ENCODE peak calls at places on chromosomes 3 and 15, in five cellular contexts. E is left colon, D is neural crest cell, P is upper lobe of right lung, A is astrocyte of the spinal cord. Y is an unnamed sample.

GRCh38 chr3:179811321-179812095 is 158.7 kb downstream of the USP13 start:
- DNase-seq in A (peak; percentile 90), E (no peak), P (no peak), D (peak; percentile 39), Y (no peak)

GRCh38 chr3:71397046-71397445 is 186.5 kb downstream of the FOXP1 start:
- DNase-seq in E (no peak), D (peak; percentile 23), P (no peak), A (peak; percentile 39), Y (no peak)

GRCh38 chr15:48413304-48413703 is 82.1 kb downstream of the DUT start:
- DNase-seq in P (no peak), E (no peak), A (peak; percentile 45), D (no peak), Y (no peak)

GRCh38 chr3:147799601-147800000 is 390.4 kb downstream of the ZIC1 start:
- DNase-seq in E (no peak), D (no peak), A (peak; percentile 14), P (no peak), Y (no peak)

GRCh38 chr15:29968099-29968892 is 114.5 kb upstream of the GOLGA8J start:
- DNase-seq in A (no peak), E (no peak), D (peak; percentile 14), P (no peak), Y (no peak)

GRCh38 chr3:185658504-185658912 is 72.4 kb downstream of the SENP2 start:
- DNase-seq in D (no peak), A (peak; percentile 97), P (peak; percentile 75), E (peak; percentile 48), Y (no peak)

GRCh38 chr3:183149915-183150825 is 12.4 kb downstream of the LAMP3 start:
- DNase-seq in D (no peak), E (no peak), A (no peak), P (no peak), Y (no peak)

GRCh38 chr3:170999737-171000242 is 26.7 kb downstream of the SLC2A2 start:
- DNase-seq in P (no peak), D (no peak), A (peak; percentile 84), E (peak; percentile 45), Y (no peak)

GRCh38 chr3:38136272-38136806 is 588 bp downstream of the ACAA1 start:
- DNase-seq in P (no peak), D (no peak), A (no peak), E (peak; percentile 38), Y (no peak)

GRCh38 chr15:59976480-59976879 is 27.6 kb upstream of the FOXB1 start:
- DNase-seq in D (no peak), E (no peak), P (no peak), A (no peak), Y (no peak)

GRCh38 chr15:70048196-70048565 is 49.5 kb downstream of the TLE3 start:
- DNase-seq in A (no peak), E (no peak), P (peak; percentile 31), D (no peak), Y (peak; percentile 56)

GRCh38 chr3:143749926-143750325 is 98.3 kb downstream of the SLC9A9 start:
- DNase-seq in E (no peak), A (no peak), P (no peak), D (no peak), Y (no peak)

GRCh38 chr3:195708626-195709481 is 11.9 kb upstream of the MUC20 start:
- DNase-seq in D (no peak), P (no peak), E (no peak), A (no peak), Y (peak; percentile 55)

GRCh38 chr3:152460936-152461335 is 192.2 kb downstream of the MBNL1 start:
- DNase-seq in E (no peak), P (no peak), A (no peak), D (no peak), Y (no peak)

GRCh38 chr15:89490550-89491315 is 5.7 kb downstream of the RHCG start:
- DNase-seq in A (no peak), E (no peak), D (no peak), P (no peak), Y (peak; percentile 44)

GRCh38 chr15:60235951-60236710 is 161.7 kb downstream of the ANXA2 start:
- DNase-seq in D (no peak), E (no peak), A (no peak), P (no peak), Y (no peak)

GRCh38 chr3:72099331-72100061 is 314.5 kb upstream of the PROK2 start:
- DNase-seq in D (no peak), P (no peak), E (no peak), A (no peak), Y (no peak)

GRCh38 chr3:7285502-7285901 is 424.6 kb downstream of the GRM7 start:
- DNase-seq in P (no peak), E (no peak), D (no peak), A (no peak), Y (no peak)

GRCh38 chr3:184761976-184762375 is 50.0 kb upstream of the VPS8 start:
- DNase-seq in D (no peak), A (no peak), E (no peak), P (no peak), Y (no peak)

GRCh38 chr15:34713635-34714034 is 41.2 kb downstream of the GJD2 start:
- DNase-seq in D (no peak), P (no peak), E (no peak), A (no peak), Y (no peak)

GRCh38 chr3:13839766-13840340 is 40.0 kb downstream of the WNT7A start:
- DNase-seq in D (no peak), A (no peak), E (no peak), P (no peak), Y (no peak)

GRCh38 chr3:117547956-117548550 is 838.5 kb downstream of the TUSC7 start:
- DNase-seq in D (no peak), E (no peak), A (peak; percentile 56), P (no peak), Y (no peak)

GRCh38 chr3:189167027-189167766 is 4.6 kb upstream of the TPRG1 start:
- DNase-seq in D (no peak), P (peak; percentile 78), E (peak; percentile 92), A (no peak), Y (no peak)

GRCh38 chr3:72187131-72187530 is 402.2 kb upstream of the PROK2 start:
- DNase-seq in E (no peak), A (no peak), D (no peak), P (no peak), Y (no peak)

GRCh38 chr15:35325374-35325941 is 220.5 kb downstream of the DPH6 start:
- DNase-seq in A (no peak), D (no peak), E (no peak), P (no peak), Y (no peak)